ENCODE peak calls at places on chromosomes 11 and 22, in eight cellular contexts. U is endothelial cell, W is AG04450, N is osteocyte, L is psoas muscle, O is GM20000, Q is adrenal gland, V is fibroblast of pulmonary artery. G is an unnamed sample.

GRCh38 chr11:24386551-24387404 is 110.1 kb upstream of the LUZP2 start:
- DNase-seq in U (peak), W (peak), N (no peak), L (no peak), O (no peak), Q (no peak), V (peak), G (no peak)

GRCh38 chr22:49692499-49693225 is 135.0 kb downstream of the BRD1 start:
- DNase-seq in U (no peak), W (no peak), N (peak), L (no peak), O (no peak), Q (peak), V (no peak), G (no peak)

GRCh38 chr22:47713880-47714452 is 951.5 kb downstream of the TBC1D22A start:
- DNase-seq in U (no peak), W (no peak), N (no peak), L (no peak), O (no peak), Q (no peak), V (no peak), G (no peak)

GRCh38 chr11:57775474-57775873 is 13.9 kb downstream of the CTNND1 start:
- DNase-seq in U (no peak), W (no peak), N (no peak), L (no peak), O (no peak), Q (no peak), V (no peak), G (no peak)

GRCh38 chr11:61880050-61880449 is 11.3 kb downstream of the FADS3 start:
- DNase-seq in U (no peak), W (no peak), N (no peak), L (no peak), O (peak), Q (no peak), V (no peak), G (peak)

GRCh38 chr11:118872403-118872821 is 11.3 kb upstream of the CXCR5 start:
- DNase-seq in U (no peak), W (no peak), N (no peak), L (no peak), O (peak), Q (no peak), V (no peak), G (peak)

GRCh38 chr11:111777094-111778046 is 11.2 kb upstream of the PPP2R1B start:
- DNase-seq in U (peak), W (peak), N (no peak), L (no peak), O (peak), Q (peak), V (peak), G (no peak)

GRCh38 chr11:47130541-47130940 is 46.1 kb downstream of the ARFGAP2 start:
- DNase-seq in U (no peak), W (no peak), N (no peak), L (no peak), O (no peak), Q (no peak), V (no peak), G (no peak)

GRCh38 chr11:96798445-96798844 is 408.6 kb downstream of the JRKL start:
- DNase-seq in U (no peak), W (no peak), N (no peak), L (no peak), O (no peak), Q (no peak), V (no peak), G (no peak)

GRCh38 chr22:17786435-17787158 is 12.3 kb upstream of the BID start:
- DNase-seq in U (peak), W (no peak), N (no peak), L (peak), O (no peak), Q (peak), V (peak), G (no peak)

GRCh38 chr22:48957987-48958321 is 869.7 kb downstream of the BRD1 start:
- DNase-seq in U (no peak), W (no peak), N (no peak), L (no peak), O (no peak), Q (no peak), V (no peak), G (no peak)

GRCh38 chr22:47739216-47739615 is 976.8 kb downstream of the TBC1D22A start:
- DNase-seq in U (no peak), W (no peak), N (no peak), L (no peak), O (no peak), Q (no peak), V (no peak), G (no peak)

GRCh38 chr22:47163876-47164513 is 401.5 kb downstream of the TBC1D22A start:
- DNase-seq in U (no peak), W (no peak), N (no peak), L (no peak), O (no peak), Q (no peak), V (no peak), G (no peak)

GRCh38 chr11:16778286-16778685 is 39.8 kb downstream of the C11orf58 start:
- DNase-seq in U (no peak), W (no peak), N (peak), L (no peak), O (no peak), Q (no peak), V (no peak), G (no peak)

GRCh38 chr11:134530826-134531225 is 118.8 kb upstream of the B3GAT1 start:
- DNase-seq in U (no peak), W (no peak), N (peak), L (no peak), O (no peak), Q (peak), V (no peak), G (no peak)

GRCh38 chr11:17012712-17013547 is 1.3 kb downstream of the PLEKHA7 start:
- DNase-seq in U (peak), W (no peak), N (no peak), L (peak), O (peak), Q (no peak), V (peak), G (no peak)

GRCh38 chr11:121321614-121322243 is 29.2 kb downstream of the SC5D start:
- DNase-seq in U (no peak), W (no peak), N (no peak), L (no peak), O (peak), Q (peak), V (peak), G (no peak)

GRCh38 chr22:48756146-48757111 is 1071.2 kb downstream of the BRD1 start:
- DNase-seq in U (peak), W (no peak), N (peak), L (no peak), O (no peak), Q (peak), V (no peak), G (no peak)

GRCh38 chr22:46064236-46064965 is 85.9 kb upstream of the PPARA start:
- DNase-seq in U (no peak), W (no peak), N (no peak), L (peak), O (no peak), Q (peak), V (no peak), G (no peak)

GRCh38 chr22:37340331-37341262 is 58.3 kb downstream of the CYTH4 start:
- DNase-seq in U (no peak), W (no peak), N (no peak), L (no peak), O (no peak), Q (no peak), V (no peak), G (no peak)

GRCh38 chr22:36817429-36817783 is 571 bp upstream of the PVALB start:
- DNase-seq in U (no peak), W (no peak), N (no peak), L (no peak), O (no peak), Q (no peak), V (no peak), G (no peak)

GRCh38 chr11:122804161-122804560 is 34.1 kb upstream of the CRTAM start:
- DNase-seq in U (peak), W (no peak), N (no peak), L (no peak), O (no peak), Q (no peak), V (peak), G (no peak)

GRCh38 chr22:20803696-20804324 is 29.9 kb downstream of the SERPIND1 start:
- DNase-seq in U (peak), W (peak), N (no peak), L (peak), O (peak), Q (no peak), V (peak), G (no peak)

GRCh38 chr11:44694443-44694842 is 32.3 kb upstream of the TSPAN18 start:
- DNase-seq in U (no peak), W (no peak), N (no peak), L (no peak), O (no peak), Q (no peak), V (no peak), G (no peak)

GRCh38 chr11:62024975-62025374 is 57.5 kb upstream of the FTH1 start:
- DNase-seq in U (no peak), W (no peak), N (no peak), L (no peak), O (no peak), Q (no peak), V (peak), G (no peak)

GRCh38 chr11:75793966-75794365 is 21.0 kb upstream of the UVRAG start:
- DNase-seq in U (no peak), W (no peak), N (no peak), L (no peak), O (no peak), Q (peak), V (no peak), G (no peak)

GRCh38 chr11:62592989-62593421 is 1.7 kb upstream of the TUT1 start:
- DNase-seq in U (no peak), W (no peak), N (no peak), L (no peak), O (no peak), Q (no peak), V (no peak), G (no peak)

GRCh38 chr11:119335655-119336543 is 1.6 kb downstream of the RNF26 start:
- DNase-seq in U (no peak), W (no peak), N (no peak), L (peak), O (no peak), Q (no peak), V (no peak), G (no peak)

GRCh38 chr22:36156515-36157419 is 3.8 kb downstream of the APOL3 start:
- DNase-seq in U (peak), W (peak), N (no peak), L (peak), O (peak), Q (peak), V (peak), G (no peak)

GRCh38 chr11:6992457-6993431 is 27.4 kb downstream of the ZNF214 start:
- DNase-seq in U (no peak), W (peak), N (no peak), L (no peak), O (no peak), Q (no peak), V (peak), G (no peak)

GRCh38 chr11:32334822-32335221 is 100.5 kb downstream of the WT1 start:
- DNase-seq in U (no peak), W (no peak), N (no peak), L (no peak), O (no peak), Q (no peak), V (no peak), G (no peak)

GRCh38 chr11:111444040-111444439 is 65.0 kb upstream of the POU2AF1 start:
- DNase-seq in U (no peak), W (no peak), N (no peak), L (no peak), O (no peak), Q (no peak), V (no peak), G (no peak)

GRCh38 chr11:77151804-77152513 is 23.9 kb downstream of the MYO7A start:
- DNase-seq in U (no peak), W (no peak), N (no peak), L (no peak), O (no peak), Q (peak), V (peak), G (no peak)

GRCh38 chr11:133726576-133726975 is 118.7 kb downstream of the SPATA19 start:
- DNase-seq in U (no peak), W (no peak), N (no peak), L (no peak), O (no peak), Q (no peak), V (no peak), G (no peak)

GRCh38 chr22:48845356-48845936 is 982.2 kb downstream of the BRD1 start:
- DNase-seq in U (no peak), W (no peak), N (no peak), L (no peak), O (no peak), Q (no peak), V (no peak), G (no peak)

GRCh38 chr11:2912498-2912897 is 16.7 kb downstream of the PHLDA2 start:
- DNase-seq in U (no peak), W (no peak), N (peak), L (no peak), O (no peak), Q (no peak), V (peak), G (no peak)

GRCh38 chr22:32776800-32777199 is 24.7 kb upstream of the TIMP3 start:
- DNase-seq in U (no peak), W (no peak), N (no peak), L (no peak), O (no peak), Q (no peak), V (no peak), G (no peak)

GRCh38 chr22:32771761-32772160 is 29.7 kb upstream of the TIMP3 start:
- DNase-seq in U (no peak), W (no peak), N (no peak), L (no peak), O (no peak), Q (no peak), V (no peak), G (no peak)

GRCh38 chr22:32777997-32778396 is 23.5 kb upstream of the TIMP3 start:
- DNase-seq in U (no peak), W (no peak), N (no peak), L (no peak), O (no peak), Q (no peak), V (no peak), G (no peak)

GRCh38 chr22:32776397-32776796 is 25.1 kb upstream of the TIMP3 start:
- DNase-seq in U (no peak), W (no peak), N (no peak), L (no peak), O (no peak), Q (no peak), V (no peak), G (no peak)

GRCh38 chr22:32775957-32776356 is 25.5 kb upstream of the TIMP3 start:
- DNase-seq in U (no peak), W (no peak), N (no peak), L (no peak), O (no peak), Q (peak), V (no peak), G (no peak)
- TF ChIP-seq CTCF in U (no peak), W (peak), N (peak), L (peak), O (peak), Q (peak), V (peak), G (no peak)

DNA sequence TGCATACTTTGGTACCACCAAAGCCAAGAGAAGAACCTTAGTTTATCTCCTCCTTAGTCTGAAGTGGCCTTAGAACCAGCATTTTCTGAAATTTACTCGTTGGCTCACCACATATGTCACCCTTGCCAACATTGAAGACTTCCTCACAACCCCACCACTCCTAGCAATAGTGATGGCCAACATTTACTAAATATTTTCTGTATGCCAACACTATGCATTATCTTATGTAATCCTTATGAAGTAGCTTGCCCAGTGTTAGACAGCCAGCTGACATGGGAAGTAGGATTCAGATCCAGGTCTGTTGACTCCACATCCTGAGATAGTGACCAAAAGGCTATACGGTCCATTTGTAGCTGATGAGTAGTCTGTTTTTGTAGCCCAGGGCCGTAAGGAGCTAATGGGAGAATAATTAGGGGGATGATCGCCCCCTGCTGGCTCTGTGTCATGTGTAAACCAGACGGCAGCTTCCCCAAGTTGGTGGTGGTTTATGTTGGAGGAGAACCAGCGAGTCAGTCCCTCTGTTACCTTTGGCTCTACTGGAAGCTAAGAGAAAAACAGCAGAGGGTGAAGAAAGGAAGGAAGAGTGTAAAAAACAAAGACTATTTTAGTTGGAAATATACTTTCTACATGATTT is 120.5 kb upstream of the RASSF10 start:
- DNase-seq in U (peak), W (peak), N (peak), L (peak), O (peak), Q (peak), V (peak), G (no peak)
- TF ChIP-seq CTCF in U (peak), W (peak), N (peak), L (peak), O (peak), Q (peak), V (peak), G (no peak)

GRCh38 chr11:12074529-12075195 is 35.7 kb upstream of the MICAL2 start:
- DNase-seq in U (no peak), W (no peak), N (no peak), L (no peak), O (no peak), Q (no peak), V (no peak), G (no peak)
- TF ChIP-seq CTCF in U (no peak), W (no peak), N (no peak), L (no peak), O (no peak), Q (no peak), V (no peak), G (no peak)

DNA sequence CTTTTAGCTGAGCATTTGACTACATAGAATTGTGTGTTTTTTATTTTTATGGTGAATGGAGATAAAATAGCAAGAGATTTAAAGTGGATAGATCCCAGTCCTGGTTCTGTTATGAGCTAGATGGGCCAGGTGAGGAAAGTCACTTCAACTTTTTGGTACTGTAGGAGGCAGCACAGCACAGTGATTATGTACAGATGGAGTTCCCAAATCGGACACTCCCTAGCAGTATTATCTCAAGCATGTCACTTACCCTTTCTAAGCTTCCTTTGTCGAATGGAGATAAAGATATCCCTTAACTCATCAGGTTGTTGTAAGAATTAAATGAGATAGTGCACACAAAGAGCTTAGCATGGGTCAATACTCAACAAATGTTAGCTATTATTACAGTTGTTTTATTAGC is 5.3 kb downstream of the EXPH5 start:
- DNase-seq in U (no peak), W (no peak), N (no peak), L (no peak), O (no peak), Q (no peak), V (no peak), G (no peak)
- TF ChIP-seq CTCF in U (no peak), W (no peak), N (no peak), L (no peak), O (no peak), Q (no peak), V (no peak), G (no peak)

DNA sequence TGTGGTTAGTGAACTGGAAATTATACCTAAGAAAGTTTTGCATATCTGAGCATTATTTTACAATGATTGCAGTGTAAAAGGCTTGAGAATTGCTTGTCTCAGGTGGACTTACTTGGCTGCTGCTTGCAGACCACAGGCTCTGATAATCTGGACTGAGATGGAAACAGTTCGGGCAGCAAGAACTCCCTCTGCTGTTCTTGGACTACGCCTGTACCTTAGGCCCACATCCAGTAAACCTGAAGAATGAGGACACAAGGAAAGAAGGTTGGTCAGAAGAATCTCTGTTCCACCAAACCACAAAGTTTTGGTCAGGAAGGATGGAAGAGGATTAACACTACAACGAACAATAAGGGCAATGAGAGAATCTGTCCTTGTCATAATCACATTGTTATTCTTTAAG is 80.1 kb downstream of the C2CD3 start:
- DNase-seq in U (no peak), W (no peak), N (no peak), L (no peak), O (no peak), Q (no peak), V (peak), G (no peak)
- TF ChIP-seq CTCF in U (no peak), W (peak), N (peak), L (peak), O (no peak), Q (no peak), V (peak), G (no peak)

GRCh38 chr11:79440451-79441158 is at the start of gene TENM4:
- DNase-seq in U (peak), W (peak), N (peak), L (peak), O (peak), Q (peak), V (peak), G (peak)
- TF ChIP-seq CTCF in U (no peak), W (no peak), N (peak), L (peak), O (no peak), Q (peak), V (no peak), G (no peak)

GRCh38 chr11:67665537-67666302 is 8.7 kb downstream of the ALDH3B2 start:
- DNase-seq in U (no peak), W (no peak), N (no peak), L (no peak), O (peak), Q (no peak), V (no peak), G (no peak)
- TF ChIP-seq CTCF in U (no peak), W (no peak), N (no peak), L (no peak), O (peak), Q (no peak), V (no peak), G (no peak)

GRCh38 chr11:69442807-69443137 is 38.7 kb upstream of the LINC01488 start:
- DNase-seq in U (peak), W (no peak), N (no peak), L (no peak), O (no peak), Q (peak), V (no peak), G (no peak)

GRCh38 chr11:69440876-69441275 is 40.6 kb upstream of the LINC01488 start:
- DNase-seq in U (no peak), W (no peak), N (no peak), L (no peak), O (no peak), Q (no peak), V (no peak), G (no peak)

GRCh38 chr11:69443968-69444364 is 37.5 kb upstream of the LINC01488 start:
- DNase-seq in U (peak), W (no peak), N (no peak), L (no peak), O (no peak), Q (no peak), V (peak), G (no peak)

GRCh38 chr11:69443138-69443967 is 38.1 kb upstream of the LINC01488 start:
- DNase-seq in U (peak), W (peak), N (peak), L (peak), O (peak), Q (peak), V (peak), G (peak)

GRCh38 chr11:69442012-69442806 is 39.3 kb upstream of the LINC01488 start:
- DNase-seq in U (no peak), W (no peak), N (no peak), L (no peak), O (no peak), Q (no peak), V (no peak), G (no peak)
- TF ChIP-seq CTCF in U (no peak), W (no peak), N (no peak), L (no peak), O (no peak), Q (no peak), V (no peak), G (no peak)

DNA sequence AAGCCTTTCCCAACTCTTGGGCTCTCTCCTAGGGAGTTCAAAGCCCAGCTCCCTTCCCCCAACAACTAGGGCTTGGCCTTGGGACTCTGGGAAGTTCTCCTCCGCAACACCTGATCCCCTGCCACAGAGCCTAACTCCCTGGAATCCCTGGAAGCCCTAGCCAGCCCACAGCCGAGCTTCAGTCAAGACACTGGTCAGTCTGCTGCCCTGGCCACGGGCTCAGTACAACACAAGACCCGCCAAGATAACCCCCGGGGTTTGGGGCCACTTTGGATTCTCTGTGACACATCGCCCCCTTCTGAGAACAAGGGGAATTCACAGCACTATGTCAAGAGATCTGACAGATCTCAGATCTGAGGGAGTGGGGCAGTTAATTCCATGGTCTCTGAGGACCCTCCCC is 58.3 kb downstream of the SLC22A12 start:
- DNase-seq in U (peak), W (no peak), N (no peak), L (no peak), O (no peak), Q (no peak), V (peak), G (no peak)
- TF ChIP-seq CTCF in U (peak), W (peak), N (peak), L (peak), O (peak), Q (peak), V (peak), G (no peak)